ENCODE peak calls at places on chromosome 13, in ten cellular contexts. C, O, A, Z, B, F, L, E, J and U are unnamed samples.

GRCh38 chr13:40082644-40083043 is 427.2 kb downstream of the COG6 start:
- DNase-seq in A (peak), E (no peak), O (peak), J (no peak), F (no peak), Z (peak), C (peak), B (no peak), L (no peak), U (no peak)

GRCh38 chr13:23751195-23751594 is 138.0 kb downstream of the MIPEP start:
- DNase-seq in J (peak), Z (no peak), E (no peak), L (no peak), C (no peak), O (peak), A (no peak), F (no peak), B (no peak), U (no peak)

GRCh38 chr13:51230473-51231105 is 8.4 kb downstream of the FAM124A start:
- DNase-seq in B (no peak), E (peak), C (peak), J (no peak), O (no peak), L (no peak), F (no peak), A (peak), Z (peak), U (no peak)

GRCh38 chr13:40344270-40345148 is 321.9 kb downstream of the FOXO1 start:
- DNase-seq in C (no peak), F (no peak), A (no peak), Z (no peak), J (peak), L (no peak), B (no peak), O (peak), E (no peak), U (no peak)

GRCh38 chr13:59658027-59658735 is 505.5 kb downstream of the DIAPH3 start:
- DNase-seq in F (no peak), Z (no peak), B (no peak), E (no peak), A (no peak), O (no peak), L (no peak), C (no peak), J (no peak), U (no peak)

GRCh38 chr13:49679244-49679643 is 12.0 kb downstream of the EBPL start:
- DNase-seq in B (no peak), O (peak), F (no peak), C (peak), E (no peak), J (no peak), L (peak), Z (no peak), A (peak), U (peak)

GRCh38 chr13:51814825-51815650 is 11.1 kb upstream of the DHRS12 start:
- DNase-seq in F (no peak), Z (peak), B (no peak), L (peak), C (peak), E (peak), O (peak), A (peak), J (no peak), U (peak)

GRCh38 chr13:32663660-32664059 is 77.4 kb downstream of the PDS5B start:
- DNase-seq in B (no peak), C (no peak), J (no peak), Z (no peak), E (no peak), A (no peak), F (no peak), L (no peak), O (no peak), U (no peak)

GRCh38 chr13:97005631-97006262 is 11.5 kb upstream of the OXGR1 start:
- DNase-seq in Z (no peak), A (no peak), J (no peak), F (no peak), B (no peak), L (no peak), E (no peak), O (no peak), C (no peak), U (no peak)

GRCh38 chr13:110337287-110337686 is 30.2 kb downstream of the COL4A2 start:
- DNase-seq in B (no peak), C (no peak), E (no peak), L (no peak), J (no peak), O (no peak), A (peak), Z (no peak), F (no peak), U (no peak)

GRCh38 chr13:110339975-110340550 is 33.0 kb downstream of the COL4A2 start:
- DNase-seq in E (no peak), F (no peak), Z (no peak), C (no peak), A (no peak), J (no peak), B (no peak), O (no peak), L (no peak), U (no peak)

GRCh38 chr13:110336681-110337080 is 29.6 kb downstream of the COL4A2 start:
- DNase-seq in J (no peak), B (no peak), Z (no peak), E (no peak), A (no peak), L (no peak), O (no peak), F (no peak), C (no peak), U (no peak)

GRCh38 chr13:110339263-110339662 is 32.2 kb downstream of the COL4A2 start:
- DNase-seq in B (no peak), L (no peak), F (no peak), J (no peak), O (no peak), Z (no peak), C (no peak), A (no peak), E (no peak), U (no peak)

DNA sequence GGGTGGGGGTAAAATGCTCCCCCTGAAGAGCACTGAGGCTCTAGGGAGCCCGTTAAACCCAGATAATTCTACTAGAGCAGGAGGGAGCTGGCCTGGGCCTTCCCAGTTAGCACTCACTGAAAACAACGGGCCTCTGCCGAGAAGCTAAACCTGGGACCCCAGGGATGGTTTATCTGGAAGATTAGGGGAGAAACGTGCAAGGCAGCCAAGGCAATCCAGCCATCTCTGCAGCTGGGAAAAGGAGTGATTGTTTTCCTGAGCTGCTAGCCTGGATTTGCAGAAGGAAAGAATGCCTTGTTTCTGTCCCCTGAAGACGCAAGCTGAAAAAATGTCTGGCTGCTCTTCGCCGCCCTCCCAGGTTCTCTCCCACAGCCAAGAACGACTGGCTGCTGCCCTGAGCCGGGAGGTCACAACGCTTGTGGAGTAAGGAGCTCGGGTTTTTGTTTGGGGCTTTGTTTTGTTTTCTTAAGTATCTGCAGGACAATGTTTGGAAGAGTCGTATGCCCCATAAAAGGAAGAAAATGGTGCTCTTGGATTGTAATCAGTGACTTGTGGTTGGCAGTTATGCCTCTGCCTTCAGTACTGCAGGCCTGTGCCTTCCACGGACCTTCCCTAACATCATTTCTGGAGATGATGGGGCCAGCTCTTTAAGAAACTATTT is 31.5 kb downstream of the COL4A2 start:
- DNase-seq in B (no peak), Z (peak), E (peak), O (no peak), A (peak), L (no peak), F (no peak), C (peak), J (no peak), U (no peak)
- TF ChIP-seq POLR2A in B (no peak), Z (no peak), E (no peak), O (no peak), A (no peak), L (no peak), F (no peak), C (no peak), J (no peak), U (no peak)

DNA sequence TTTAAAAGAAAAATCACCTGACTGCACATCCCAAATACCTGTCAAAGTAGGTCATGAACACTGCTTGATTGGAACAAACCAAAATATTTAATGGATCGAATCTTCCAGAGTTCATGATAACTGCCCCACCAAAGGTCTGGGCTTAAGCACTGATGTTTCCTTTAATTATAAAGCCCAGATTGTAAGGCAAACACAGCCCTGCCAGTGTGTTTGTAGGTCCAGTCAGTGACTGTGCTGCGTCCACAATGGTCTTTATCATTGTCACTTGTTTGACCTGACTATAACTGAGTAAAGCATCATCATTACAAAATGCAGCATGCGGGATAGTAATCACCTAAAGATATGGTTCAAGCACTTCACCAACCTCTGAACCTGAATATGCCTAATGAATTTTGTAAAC is 63.3 kb downstream of the IRS2 start:
- DNase-seq in A (no peak), Z (no peak), L (no peak), C (no peak), E (no peak), B (no peak), F (no peak), O (no peak), J (no peak), U (no peak)
- TF ChIP-seq POLR2A in A (no peak), Z (no peak), L (no peak), C (no peak), E (no peak), B (no peak), F (no peak), O (no peak), J (no peak), U (no peak)

GRCh38 chr13:98141938-98142426 is 912 bp upstream of the FARP1 start:
- DNase-seq in E (peak), L (peak), Z (peak), A (no peak), C (peak), F (no peak), B (no peak), J (no peak), O (no peak), U (peak)

GRCh38 chr13:98143157-98143553 is 261 bp downstream of the FARP1 start:
- DNase-seq in J (no peak), C (peak), Z (no peak), B (no peak), A (no peak), E (peak), L (no peak), F (no peak), O (no peak), U (no peak)

GRCh38 chr13:98141509-98141908 is 1.4 kb upstream of the FARP1 start:
- DNase-seq in C (no peak), E (no peak), O (no peak), B (no peak), A (no peak), Z (no peak), J (no peak), L (no peak), F (no peak), U (no peak)

GRCh38 chr13:98143601-98144500 is 957 bp downstream of the FARP1 start:
- DNase-seq in B (no peak), L (peak), O (no peak), Z (peak), E (peak), A (peak), F (no peak), J (no peak), C (peak), U (no peak)

GRCh38 chr13:98142427-98143156 is at the start of gene FARP1:
- DNase-seq in O (peak), F (peak), J (no peak), E (peak), L (peak), B (no peak), Z (peak), A (peak), C (peak), U (peak)
- TF ChIP-seq POLR2A in O (no peak), F (no peak), J (no peak), E (no peak), L (no peak), B (no peak), Z (no peak), A (no peak), C (no peak), U (no peak)

DNA sequence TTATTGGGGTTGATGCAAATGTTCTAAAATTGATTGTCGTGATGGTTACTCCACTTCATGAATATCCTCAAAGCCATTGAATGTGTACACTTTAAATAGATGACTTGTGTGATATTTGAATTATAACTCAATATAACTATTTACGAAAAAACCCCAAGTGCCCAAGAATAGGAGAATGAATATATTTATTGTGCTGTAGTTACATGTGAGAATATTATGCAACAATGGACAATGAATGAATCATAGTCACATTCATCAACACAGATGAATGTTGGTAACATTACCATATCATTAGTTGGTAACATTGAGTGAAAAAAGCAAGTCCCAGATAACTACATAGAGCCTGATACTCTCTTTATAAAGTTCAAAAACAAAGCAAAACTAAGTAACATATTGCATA is 127.8 kb upstream of the UBL3 start:
- DNase-seq in O (no peak), A (no peak), F (no peak), B (no peak), C (no peak), J (no peak), E (no peak), Z (no peak), L (no peak), U (no peak)
- TF ChIP-seq POLR2A in O (no peak), A (no peak), F (no peak), B (no peak), C (no peak), J (no peak), E (no peak), Z (no peak), L (no peak), U (no peak)

GRCh38 chr13:26534036-26534726 is 23.3 kb upstream of the WASF3 start:
- DNase-seq in J (no peak), F (no peak), Z (no peak), L (no peak), O (no peak), E (no peak), A (no peak), C (no peak), B (no peak), U (no peak)

GRCh38 chr13:26528527-26528926 is 29.0 kb upstream of the WASF3 start:
- DNase-seq in J (no peak), B (no peak), E (no peak), A (no peak), L (no peak), O (no peak), F (no peak), C (no peak), Z (no peak), U (no peak)

GRCh38 chr13:26525528-26525927 is 32.0 kb upstream of the WASF3 start:
- DNase-seq in L (no peak), Z (no peak), A (no peak), E (no peak), O (no peak), B (no peak), F (no peak), J (no peak), C (no peak), U (no peak)

GRCh38 chr13:26531751-26532150 is 25.7 kb upstream of the WASF3 start:
- DNase-seq in J (no peak), E (no peak), F (no peak), A (no peak), L (no peak), C (no peak), O (no peak), B (no peak), Z (no peak), U (no peak)

GRCh38 chr13:26529441-26529840 is 28.0 kb upstream of the WASF3 start:
- DNase-seq in J (no peak), F (no peak), A (peak), E (peak), O (peak), L (peak), B (no peak), C (peak), Z (peak), U (peak)
- TF ChIP-seq POLR2A in J (no peak), F (no peak), A (no peak), E (no peak), O (no peak), L (no peak), B (no peak), C (no peak), Z (no peak), U (no peak)

GRCh38 chr13:26253787-26254582 is at the start of gene CDK8:
- DNase-seq in L (peak), O (peak), C (peak), B (peak), F (peak), J (peak), E (peak), Z (peak), A (peak), U (peak)
- TF ChIP-seq POLR2A in L (peak), O (peak), C (no peak), B (peak), F (no peak), J (peak), E (peak), Z (no peak), A (no peak), U (peak)

GRCh38 chr13:20901668-20902437 is 693 bp downstream of the XPO4 start:
- DNase-seq in L (peak), F (no peak), B (no peak), J (no peak), E (peak), O (peak), C (peak), Z (no peak), A (peak), U (peak)
- TF ChIP-seq POLR2A in L (no peak), F (no peak), B (no peak), J (no peak), E (no peak), O (no peak), C (no peak), Z (no peak), A (no peak), U (no peak)

GRCh38 chr13:20706661-20707060 is 3.2 kb downstream of the IL17D start:
- DNase-seq in A (no peak), B (no peak), O (no peak), E (no peak), L (no peak), J (no peak), C (no peak), Z (no peak), F (no peak), U (no peak)

GRCh38 chr13:20704459-20705069 is 1.1 kb downstream of the IL17D start:
- DNase-seq in A (no peak), O (no peak), B (no peak), F (no peak), L (no peak), Z (peak), J (no peak), C (no peak), E (no peak), U (no peak)

GRCh38 chr13:20702945-20703784 is at the start of gene IL17D:
- DNase-seq in A (peak), Z (peak), O (no peak), L (peak), E (no peak), F (no peak), C (no peak), B (no peak), J (no peak), U (peak)

GRCh38 chr13:20702530-20702929 is 969 bp upstream of the IL17D start:
- DNase-seq in F (no peak), C (no peak), E (no peak), Z (no peak), J (no peak), O (no peak), L (peak), B (no peak), A (peak), U (no peak)

GRCh38 chr13:20703785-20704458 is 423 bp downstream of the IL17D start:
- DNase-seq in L (peak), B (peak), O (peak), A (peak), Z (peak), F (peak), E (peak), C (peak), J (peak), U (peak)
- TF ChIP-seq POLR2A in L (peak), B (no peak), O (peak), A (peak), Z (no peak), F (no peak), E (no peak), C (no peak), J (peak), U (no peak)

GRCh38 chr13:30466841-30467252 is 1.1 kb upstream of the HMGB1 start:
- DNase-seq in B (no peak), C (no peak), O (no peak), L (peak), E (no peak), J (no peak), Z (no peak), F (no peak), A (no peak), U (peak)

GRCh38 chr13:30465541-30466357 is at the start of gene HMGB1:
- DNase-seq in B (peak), C (peak), E (peak), A (peak), O (peak), F (peak), J (peak), Z (peak), L (peak), U (peak)

GRCh38 chr13:30463820-30464495 is 1.8 kb downstream of the HMGB1 start:
- DNase-seq in C (peak), O (peak), J (no peak), B (peak), E (peak), L (peak), Z (no peak), A (peak), F (peak), U (peak)

GRCh38 chr13:30466358-30466714 is 600 bp upstream of the HMGB1 start:
- DNase-seq in Z (no peak), L (no peak), O (peak), C (no peak), J (no peak), F (no peak), E (no peak), B (no peak), A (no peak), U (no peak)

DNA sequence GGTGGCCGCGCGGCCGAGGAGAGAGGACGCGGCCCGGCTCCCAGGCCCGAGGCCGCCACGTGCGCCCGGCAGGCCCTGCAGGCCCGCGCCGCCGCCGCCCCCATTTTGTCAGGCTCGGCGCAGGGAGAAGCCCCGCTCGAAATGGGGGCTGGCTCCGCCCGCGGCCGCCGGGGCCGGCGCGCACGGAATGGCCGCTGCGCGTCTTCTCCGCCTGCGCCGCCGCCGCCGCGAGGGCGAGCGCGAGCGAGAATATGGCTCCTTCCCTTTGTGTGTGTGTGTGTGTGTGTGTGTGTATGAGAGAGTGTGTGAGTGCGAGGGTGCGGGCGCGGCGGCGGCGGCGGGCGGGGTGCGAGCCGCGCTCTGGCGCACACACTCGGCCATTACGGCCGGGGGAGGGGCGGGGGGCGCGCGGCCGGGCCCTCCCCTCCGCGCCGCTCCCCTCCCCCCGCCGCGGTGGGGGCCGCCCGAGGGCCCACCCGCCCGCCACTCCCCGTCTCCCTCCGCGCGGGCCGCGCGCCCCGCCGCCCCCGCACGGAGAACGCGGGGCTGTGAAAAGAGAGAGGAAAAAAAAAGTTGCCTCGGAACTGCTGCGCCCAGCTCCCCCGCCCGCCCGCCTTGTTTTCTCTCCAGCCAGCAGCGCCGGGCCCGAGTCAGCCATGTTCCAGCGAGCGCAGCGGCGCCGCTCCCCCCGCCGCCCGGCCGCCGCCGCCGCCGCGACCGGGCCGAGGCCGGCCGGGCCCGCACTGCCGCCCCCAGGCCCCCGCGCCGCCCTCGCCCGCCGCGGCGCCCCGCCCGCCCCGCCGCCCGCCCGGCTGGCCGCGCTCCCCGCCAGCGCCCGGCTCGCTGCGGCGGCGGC is 1.0 kb downstream of the HMGB1 start:
- DNase-seq in O (peak), A (no peak), B (peak), L (peak), E (peak), C (peak), Z (peak), J (no peak), F (peak), U (peak)
- TF ChIP-seq POLR2A in O (peak), A (no peak), B (peak), L (no peak), E (no peak), C (no peak), Z (peak), J (peak), F (no peak), U (peak)

GRCh38 chr13:29594310-29594709 is 1.2 kb downstream of the SLC7A1 start:
- DNase-seq in E (no peak), F (no peak), C (peak), B (no peak), J (peak), O (peak), L (no peak), A (peak), Z (no peak), U (peak)
- TF ChIP-seq POLR2A in E (no peak), F (no peak), C (no peak), B (peak), J (no peak), O (no peak), L (no peak), A (peak), Z (no peak), U (no peak)